ENCODE peak calls at places on chromosomes 16 and 17, in four cellular contexts. U is sigmoid colon; E is CD4-positive, alpha-beta memory T cell; Z is colonic mucosa. R is an unnamed sample.

GRCh38 chr17:27569884-27570577 is 61.0 kb upstream of the LGALS9 start:
- DNase-seq in U (no peak), E (no peak), Z (no peak), R (peak; percentile 62)

GRCh38 chr16:22797551-22797950 is 16.4 kb upstream of the HS3ST2 start:
- DNase-seq in U (no peak), E (no peak), Z (no peak), R (no peak)

GRCh38 chr16:1458977-1459341 is 14.6 kb upstream of the CCDC154 start:
- DNase-seq in U (no peak), E (no peak), Z (no peak), R (no peak)

GRCh38 chr16:67296422-67296821 is 17.1 kb downstream of the PLEKHG4 start:
- DNase-seq in U (no peak), E (no peak), Z (no peak), R (peak; percentile 1)

GRCh38 chr17:42312035-42312284 is 23.7 kb downstream of the STAT5A start:
- DNase-seq in U (no peak), E (no peak), Z (no peak), R (no peak)

GRCh38 chr17:59829217-59830006 is 63.3 kb downstream of the TUBD1 start:
- DNase-seq in U (no peak), E (peak; percentile 83), Z (peak; percentile 79), R (no peak)

GRCh38 chr17:21711182-21711581 is 18.9 kb downstream of the KCNJ18 start:
- DNase-seq in U (no peak), E (no peak), Z (no peak), R (no peak)

GRCh38 chr17:33778505-33779398 is 476.3 kb upstream of the CCL2 start:
- DNase-seq in U (no peak), E (no peak), Z (peak; percentile 30), R (no peak)

GRCh38 chr16:69522732-69523404 is 42.9 kb upstream of the NFAT5 start:
- DNase-seq in U (no peak), E (no peak), Z (no peak), R (peak; percentile 1)

GRCh38 chr17:36004604-36005003 is 3.3 kb upstream of the CCL15 start:
- DNase-seq in U (no peak), E (no peak), Z (peak; percentile 36), R (no peak)

GRCh38 chr17:49226771-49227435 is 3.7 kb downstream of the PHOSPHO1 start:
- DNase-seq in U (no peak), E (no peak), Z (no peak), R (no peak)

GRCh38 chr16:13463619-13464018 is 456.3 kb upstream of the ERCC4 start:
- DNase-seq in U (no peak), E (no peak), Z (no peak), R (no peak)

GRCh38 chr16:23835390-23836077 is at the start of gene PRKCB:
- DNase-seq in U (peak; percentile 89), E (peak; percentile 90), Z (peak; percentile 80), R (peak; percentile 95)

GRCh38 chr16:86862596-86862995 is 284.2 kb downstream of the FOXL1 start:
- DNase-seq in U (no peak), E (no peak), Z (no peak), R (no peak)

GRCh38 chr16:88465387-88465983 is 12.4 kb downstream of the ZFPM1 start:
- DNase-seq in U (no peak), E (no peak), Z (no peak), R (no peak)

GRCh38 chr16:49696414-49697101 is 159.4 kb downstream of the ZNF423 start:
- DNase-seq in U (no peak), E (no peak), Z (no peak), R (no peak)

GRCh38 chr17:66423436-66423922 is 121.1 kb downstream of the PRKCA start:
- DNase-seq in U (no peak), E (no peak), Z (no peak), R (no peak)

GRCh38 chr16:2483160-2483559 is 8.2 kb downstream of the TBC1D24 start:
- DNase-seq in U (no peak), E (no peak), Z (no peak), R (no peak)

GRCh38 chr17:41496803-41497484 is 7.2 kb upstream of the KRT36 start:
- DNase-seq in U (no peak), E (peak; percentile 52), Z (peak; percentile 90), R (peak; percentile 92)

GRCh38 chr17:39622380-39623006 is 4.3 kb upstream of the PPP1R1B start:
- DNase-seq in U (no peak), E (peak; percentile 74), Z (no peak), R (no peak)

GRCh38 chr17:6046431-6046830 is 23.7 kb upstream of the WSCD1 start:
- DNase-seq in U (no peak), E (no peak), Z (no peak), R (no peak)

GRCh38 chr17:61285483-61286320 is 113.9 kb upstream of the TBX2 start:
- DNase-seq in U (no peak), E (no peak), Z (no peak), R (no peak)

GRCh38 chr17:61406871-61407210 is 7.2 kb downstream of the TBX2 start:
- DNase-seq in U (peak; percentile 15), E (no peak), Z (no peak), R (peak; percentile 58)

GRCh38 chr17:41972571-41973411 is 6.2 kb downstream of the CNP start:
- DNase-seq in U (no peak), E (no peak), Z (no peak), R (peak; percentile 80)

GRCh38 chr16:56776562-56776961 is 46.6 kb downstream of the NUP93 start:
- DNase-seq in U (peak; percentile 75), E (no peak), Z (no peak), R (no peak)